ENCODE peak calls at places on chromosomes 2 and 18, in ten cellular contexts. G is GM04504; L is SK-N-SH; R is activated CD4-positive, alpha-beta T cell treated with anti-CD3 and anti-CD28 coated beads, Interleukin-2, amount 50 U/mL, for 48 hours; W is GDM1; H is T-helper 17 cell; V is NCI-H1092 treated with DMSO at 0.1 percent for 48 hours; E is posterior vena cava; F is left cardiac atrium; T is trophoblast cell. Y is an unnamed sample.

GRCh38 chr2:202161106-202161836 is 77.1 kb downstream of the SUMO1 start:
- DNase-seq in G (no peak), L (no peak), R (no peak), W (peak; percentile 62), H (no peak), V (no peak), E (no peak), F (no peak), T (no peak), Y (no peak)

GRCh38 chr2:29343830-29344229 is 228.6 kb downstream of the CLIP4 start:
- DNase-seq in G (no peak), L (no peak), R (no peak), W (no peak), H (no peak), V (no peak), E (no peak), F (no peak), T (no peak), Y (no peak)

GRCh38 chr2:144151405-144151804 is 368.5 kb downstream of the ZEB2 start:
- DNase-seq in G (no peak), L (no peak), R (no peak), W (no peak), H (no peak), V (no peak), E (no peak), F (no peak), T (no peak), Y (no peak)

GRCh38 chr2:202771741-202772470 is 99.7 kb downstream of the ICA1L start:
- DNase-seq in G (no peak), L (no peak), R (no peak), W (no peak), H (no peak), V (no peak), E (no peak), F (no peak), T (no peak), Y (no peak)

GRCh38 chr2:2735041-2735440 is 404.0 kb upstream of the MYT1L start:
- DNase-seq in G (no peak), L (peak; percentile 67), R (no peak), W (no peak), H (no peak), V (no peak), E (no peak), F (no peak), T (no peak), Y (peak; percentile 35)

GRCh38 chr2:167832840-167833239 is 414.6 kb downstream of the STK39 start:
- DNase-seq in G (no peak), L (no peak), R (no peak), W (no peak), H (no peak), V (no peak), E (no peak), F (no peak), T (no peak), Y (no peak)

GRCh38 chr2:240234503-240234951 is 94.1 kb upstream of the OTOS start:
- DNase-seq in G (no peak), L (no peak), R (no peak), W (no peak), H (no peak), V (no peak), E (no peak), F (no peak), T (no peak), Y (no peak)

GRCh38 chr2:241764272-241765241 is 12.1 kb upstream of the GAL3ST2 start:
- DNase-seq in G (no peak), L (peak; percentile 64), R (no peak), W (no peak), H (no peak), V (no peak), E (peak; percentile 70), F (peak; percentile 17), T (no peak), Y (no peak)

GRCh38 chr2:66563473-66563872 is 128.5 kb downstream of the MEIS1 start:
- DNase-seq in G (no peak), L (no peak), R (no peak), W (no peak), H (no peak), V (no peak), E (no peak), F (no peak), T (no peak), Y (no peak)

GRCh38 chr2:127591221-127591923 is 54.6 kb upstream of the GPR17 start:
- DNase-seq in G (peak; percentile 32), L (peak; percentile 82), R (peak; percentile 72), W (peak; percentile 52), H (peak; percentile 20), V (peak; percentile 20), E (peak; percentile 82), F (peak; percentile 73), T (peak; percentile 91), Y (peak; percentile 3)

GRCh38 chr2:3113122-3113521 is 264.5 kb downstream of the EIPR1 start:
- DNase-seq in G (no peak), L (no peak), R (no peak), W (no peak), H (no peak), V (no peak), E (peak; percentile 37), F (no peak), T (no peak), Y (no peak)

GRCh38 chr2:18356676-18357075 is 203.8 kb downstream of the RDH14 start:
- DNase-seq in G (no peak), L (no peak), R (no peak), W (no peak), H (no peak), V (no peak), E (no peak), F (no peak), T (no peak), Y (no peak)

GRCh38 chr18:58402247-58402646 is 226.6 kb downstream of the ALPK2 start:
- DNase-seq in G (no peak), L (peak; percentile 37), R (no peak), W (no peak), H (no peak), V (no peak), E (no peak), F (no peak), T (peak; percentile 82), Y (peak; percentile 85)

GRCh38 chr2:108271691-108272253 is 16.9 kb upstream of the SULT1C2 start:
- DNase-seq in G (peak; percentile 1), L (no peak), R (no peak), W (no peak), H (no peak), V (no peak), E (no peak), F (no peak), T (peak; percentile 95), Y (no peak)

GRCh38 chr2:105364436-105365139 is 27.2 kb downstream of the C2orf49 start:
- DNase-seq in G (peak; percentile 63), L (no peak), R (no peak), W (no peak), H (no peak), V (no peak), E (no peak), F (no peak), T (no peak), Y (no peak)